ENCODE peak calls at places on chromosomes 4 and X, in six cellular contexts. F, X, C, S, J and Z are unnamed samples.

GRCh38 chr4:108080752-108081151 is 88.0 kb downstream of the LEF1 start:
- DNase-seq in F (no peak), X (no peak), C (no peak), S (no peak), J (no peak), Z (no peak)

GRCh38 chr4:123327346-123327745 is 69.2 kb upstream of the SPRY1 start:
- DNase-seq in F (no peak), X (no peak), C (no peak), S (no peak), J (no peak), Z (peak; percentile 53)

GRCh38 chr4:74451214-74451661 is 6.3 kb downstream of the AREG start:
- DNase-seq in F (peak; percentile 67), X (peak; percentile 74), C (peak; percentile 81), S (no peak), J (no peak), Z (peak; percentile 35)

GRCh38 chrX:97743014-97743413 is 859.3 kb downstream of the RPA4 start:
- DNase-seq in F (no peak), X (no peak), C (peak; percentile 3), S (no peak), J (no peak), Z (no peak)

GRCh38 chr4:176883108-176883550 is 90.4 kb upstream of the VEGFC start:
- DNase-seq in F (peak; percentile 22), X (peak; percentile 41), C (peak; percentile 12), S (no peak), J (no peak), Z (peak; percentile 17)

GRCh38 chr4:98430708-98431403 is 169.7 kb downstream of the RAP1GDS1 start:
- DNase-seq in F (peak; percentile 88), X (peak; percentile 99), C (peak; percentile 65), S (no peak), J (no peak), Z (peak; percentile 84)

GRCh38 chrX:136147320-136147901 is at the start of gene FHL1:
- DNase-seq in F (no peak), X (no peak), C (peak; percentile 21), S (peak; percentile 47), J (peak; percentile 84), Z (no peak)

GRCh38 chr4:73811841-73812240 is 24.6 kb upstream of the CXCL6 start:
- DNase-seq in F (no peak), X (no peak), C (no peak), S (no peak), J (no peak), Z (no peak)

GRCh38 chrX:19683817-19684216 is 168.5 kb upstream of the MAP3K15 start:
- DNase-seq in F (no peak), X (no peak), C (no peak), S (no peak), J (no peak), Z (no peak)

GRCh38 chrX:134236690-134237362 is at the start of gene CCDC160:
- DNase-seq in F (peak; percentile 8), X (no peak), C (peak; percentile 15), S (peak; percentile 52), J (no peak), Z (no peak)

GRCh38 chrX:109872021-109872730 is 130.7 kb upstream of the TMEM164 start:
- DNase-seq in F (no peak), X (no peak), C (no peak), S (no peak), J (no peak), Z (peak; percentile 81)

GRCh38 chrX:1391707-1392375 is at the start of gene SLC25A6:
- DNase-seq in F (peak; percentile 96), X (peak; percentile 88), C (peak; percentile 98), S (peak; percentile 94), J (peak; percentile 99), Z (peak; percentile 95)

GRCh38 chrX:8306296-8306975 is 135.4 kb upstream of the VCX2 start:
- DNase-seq in F (no peak), X (no peak), C (no peak), S (no peak), J (no peak), Z (no peak)

GRCh38 chrX:69968956-69969355 is 80.8 kb downstream of the AWAT2 start:
- DNase-seq in F (no peak), X (no peak), C (peak; percentile 14), S (no peak), J (no peak), Z (no peak)

GRCh38 chr4:5760246-5760645 is 49.2 kb downstream of the EVC start:
- DNase-seq in F (no peak), X (no peak), C (no peak), S (no peak), J (peak; percentile 56), Z (no peak)

GRCh38 chr4:102316585-102316984 is 28.7 kb downstream of the SLC39A8 start:
- DNase-seq in F (no peak), X (no peak), C (no peak), S (no peak), J (no peak), Z (no peak)

GRCh38 chr4:82223715-82224114 is 150.1 kb downstream of the HNRNPD start:
- DNase-seq in F (no peak), X (no peak), C (peak; percentile 2), S (peak; percentile 15), J (no peak), Z (no peak)

GRCh38 chrX:130393451-130394074 is 8.1 kb upstream of the GPR119 start:
- DNase-seq in F (peak; percentile 22), X (peak; percentile 37), C (peak; percentile 56), S (peak; percentile 29), J (no peak), Z (peak; percentile 60)

GRCh38 chrX:49760288-49760885 is 64.6 kb upstream of the PAGE1 start:
- DNase-seq in F (no peak), X (no peak), C (peak; percentile 1), S (no peak), J (no peak), Z (no peak)

GRCh38 chr4:3612275-3612674 is 80.1 kb upstream of the LRPAP1 start:
- DNase-seq in F (no peak), X (no peak), C (no peak), S (no peak), J (no peak), Z (no peak)

GRCh38 chr4:929970-930625 is 2.0 kb downstream of the GAK start:
- DNase-seq in F (no peak), X (peak; percentile 13), C (no peak), S (no peak), J (no peak), Z (peak; percentile 12)

GRCh38 chr4:183344523-183345255 is 22.5 kb upstream of the CLDN24 start:
- DNase-seq in F (no peak), X (no peak), C (no peak), S (no peak), J (peak; percentile 62), Z (no peak)

GRCh38 chr4:56048621-56049427 is 100.1 kb downstream of the CEP135 start:
- DNase-seq in F (peak; percentile 30), X (no peak), C (peak; percentile 69), S (peak; percentile 71), J (no peak), Z (peak; percentile 26)

GRCh38 chrX:11664211-11664888 is 1.4 kb downstream of the ARHGAP6 start:
- DNase-seq in F (no peak), X (no peak), C (peak; percentile 11), S (no peak), J (no peak), Z (no peak)

GRCh38 chrX:11666180-11666579 is 460 bp upstream of the ARHGAP6 start:
- DNase-seq in F (no peak), X (no peak), C (no peak), S (no peak), J (no peak), Z (no peak)

GRCh38 chrX:11663875-11664210 is 1.9 kb downstream of the ARHGAP6 start:
- DNase-seq in F (no peak), X (no peak), C (no peak), S (no peak), J (no peak), Z (peak; percentile 9)

GRCh38 chrX:11667286-11667685 is 1.6 kb upstream of the ARHGAP6 start:
- DNase-seq in F (no peak), X (no peak), C (no peak), S (no peak), J (no peak), Z (no peak)

GRCh38 chrX:11665144-11666040 is at the start of gene ARHGAP6:
- DNase-seq in F (peak; percentile 25), X (peak; percentile 0), C (peak; percentile 62), S (no peak), J (no peak), Z (peak; percentile 70)
- H3K4me3 ChIP-seq in F (peak within 1 kb of the TSS; percentile 57), X (peak within 1 kb of the TSS; percentile 8), C (peak within 1 kb of the TSS; percentile 56), S (no peak within 1 kb of the TSS), J (peak within 1 kb of the TSS; percentile 64), Z (peak within 1 kb of the TSS; percentile 68)

GRCh38 chr4:89837385-89837995 is 529 bp upstream of the SNCA start:
- DNase-seq in F (peak; percentile 6), X (peak; percentile 67), C (peak; percentile 50), S (no peak), J (no peak), Z (no peak)
- TF ChIP-seq CTCF in F (peak; percentile 24), X (peak; percentile 32), C (no peak), S (no peak), J (no peak), Z (no peak)

DNA sequence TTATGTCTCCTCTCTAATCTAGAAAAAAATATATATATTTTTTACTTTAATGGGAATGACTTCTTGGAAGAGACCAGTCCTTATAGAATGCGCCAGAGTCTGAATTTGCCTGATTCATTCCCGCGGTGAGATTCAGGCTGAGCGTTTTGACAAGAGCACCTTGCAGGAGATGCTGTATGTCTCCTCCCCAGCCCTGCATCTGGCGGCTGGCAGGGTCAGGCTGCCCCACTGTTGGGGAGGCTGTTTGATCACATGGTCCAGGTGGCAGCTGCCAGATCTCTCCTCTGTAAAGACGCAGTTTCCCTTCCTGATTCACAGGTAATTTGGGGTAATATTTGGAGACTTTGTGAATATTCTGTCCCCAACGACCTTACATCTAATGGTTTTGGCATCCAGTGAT is 9.7 kb downstream of the PDZD4 start:
- DNase-seq in F (no peak), X (no peak), C (no peak), S (peak; percentile 10), J (no peak), Z (no peak)
- H3K4me3 ChIP-seq in F (no peak overlapping the region), X (no peak overlapping the region), C (no peak overlapping the region), S (no peak overlapping the region), J (no peak overlapping the region), Z (no peak overlapping the region)

GRCh38 chr4:32991663-32992062 is 2271.5 kb downstream of the PCDH7 start:
- DNase-seq in F (no peak), X (peak; percentile 3), C (peak; percentile 17), S (no peak), J (no peak), Z (no peak)
- TF ChIP-seq CTCF in F (no peak), X (no peak), C (no peak), S (no peak), J (no peak), Z (no peak)

GRCh38 chr4:11514780-11515432 is 86.2 kb upstream of the HS3ST1 start:
- DNase-seq in F (no peak), X (no peak), C (no peak), S (no peak), J (no peak), Z (no peak)
- H3K4me3 ChIP-seq in F (no peak overlapping the region), X (no peak overlapping the region), C (no peak overlapping the region), S (no peak overlapping the region), J (no peak overlapping the region), Z (no peak overlapping the region)

GRCh38 chr4:173192375-173193162 is 24.0 kb downstream of the GALNT7 start:
- DNase-seq in F (no peak), X (no peak), C (no peak), S (no peak), J (no peak), Z (no peak)
- TF ChIP-seq CTCF in F (peak; percentile 40), X (peak; percentile 19), C (peak; percentile 2), S (peak; percentile 22), J (no peak), Z (no peak)

GRCh38 chr4:168852387-168852786 is 157.7 kb downstream of the CBR4 start:
- DNase-seq in F (no peak), X (no peak), C (no peak), S (no peak), J (no peak), Z (no peak)
- H3K4me3 ChIP-seq in F (no peak overlapping the region), X (no peak overlapping the region), C (no peak overlapping the region), S (no peak overlapping the region), J (no peak overlapping the region), Z (no peak overlapping the region)